ENCODE peak calls at places on chromosomes 4 and X, in four cellular contexts. A is stimulated activated CD8-positive, alpha-beta memory T cell treated with anti-CD3 and anti-CD28 coated beads, Interleukin-15, amount 100 ng/mL, for 24 hours; S is GM19239; K is colonic mucosa. U is an unnamed sample.

GRCh38 chr4:75675004-75675531 is 1.9 kb upstream of the G3BP2 start:
- DNase-seq in A (no peak), S (no peak), K (peak), U (no peak)

GRCh38 chr4:93983133-93983532 is 154.6 kb downstream of the ATOH1 start:
- DNase-seq in A (no peak), S (peak), K (no peak), U (no peak)

GRCh38 chr4:54063224-54063623 is 1.2 kb downstream of the CHIC2 start:
- DNase-seq in A (no peak), S (no peak), K (no peak), U (no peak)

GRCh38 chrX:53357799-53358530 is 64.5 kb downstream of the SMC1A start:
- DNase-seq in A (no peak), S (no peak), K (no peak), U (no peak)

GRCh38 chr4:75048208-75048879 is 115.4 kb downstream of the PARM1 start:
- DNase-seq in A (no peak), S (no peak), K (no peak), U (no peak)

GRCh38 chrX:9379697-9380551 is 84.9 kb upstream of the TBL1X start:
- DNase-seq in A (no peak), S (no peak), K (peak), U (no peak)

GRCh38 chr4:179750374-179750773 is 2308.1 kb upstream of the AGA start:
- DNase-seq in A (no peak), S (no peak), K (no peak), U (no peak)

GRCh38 chr4:107629318-107629717 is 90.7 kb downstream of the PAPSS1 start:
- DNase-seq in A (no peak), S (no peak), K (no peak), U (no peak)

GRCh38 chr4:157992038-157992706 is 180.7 kb downstream of the GASK1B start:
- DNase-seq in A (no peak), S (no peak), K (peak), U (no peak)

GRCh38 chrX:74613350-74614192 is 853 bp downstream of the RLIM start:
- DNase-seq in A (no peak), S (no peak), K (peak), U (no peak)

GRCh38 chrX:10017866-10018265 is 50.7 kb downstream of the CLDN34 start:
- DNase-seq in A (no peak), S (no peak), K (peak), U (no peak)

GRCh38 chr4:6539009-6539764 is 35.8 kb upstream of the MAN2B2 start:
- DNase-seq in A (no peak), S (no peak), K (no peak), U (no peak)

GRCh38 chr4:102554482-102554881 is 53.3 kb downstream of the NFKB1 start:
- DNase-seq in A (no peak), S (no peak), K (no peak), U (no peak)

GRCh38 chr4:69888336-69888735 is 28.4 kb upstream of the SULT1E1 start:
- DNase-seq in A (no peak), S (no peak), K (no peak), U (no peak)

GRCh38 chr4:148443550-148444295 is 1.5 kb upstream of the NR3C2 start:
- DNase-seq in A (peak), S (no peak), K (peak), U (peak)

GRCh38 chr4:52889778-52890400 is 27.8 kb downstream of the RASL11B start:
- DNase-seq in A (no peak), S (no peak), K (no peak), U (no peak)

GRCh38 chrX:17405225-17405969 is 30.4 kb downstream of the NHS start:
- DNase-seq in A (no peak), S (no peak), K (no peak), U (no peak)

GRCh38 chr4:177190995-177191568 is 118.6 kb upstream of the NEIL3 start:
- DNase-seq in A (no peak), S (no peak), K (no peak), U (no peak)

GRCh38 chrX:15500497-15500966 is at the start of gene BMX:
- DNase-seq in A (no peak), S (no peak), K (no peak), U (no peak)

GRCh38 chr4:39574946-39575345 is 47.7 kb upstream of the UGDH start:
- DNase-seq in A (no peak), S (no peak), K (no peak), U (no peak)

GRCh38 chr4:182905038-182905437 is 12.1 kb downstream of the DCTD start:
- DNase-seq in A (no peak), S (no peak), K (no peak), U (no peak)

GRCh38 chrX:10893976-10894375 is 217.2 kb upstream of the HCCS start:
- DNase-seq in A (no peak), S (no peak), K (no peak), U (no peak)

GRCh38 chr4:85774000-85774399 is 299.1 kb downstream of the ARHGAP24 start:
- DNase-seq in A (no peak), S (no peak), K (no peak), U (no peak)

GRCh38 chr4:118918388-118918787 is 29.7 kb downstream of the SYNPO2 start:
- DNase-seq in A (no peak), S (no peak), K (no peak), U (no peak)

GRCh38 chr4:10205223-10205622 is 88.6 kb upstream of the WDR1 start:
- DNase-seq in A (no peak), S (no peak), K (no peak), U (no peak)

GRCh38 chr4:153233761-153234371 is 29.6 kb downstream of the TRIM2 start:
- DNase-seq in A (no peak), S (no peak), K (peak), U (no peak)

GRCh38 chr4:123517971-123518370 is 121.4 kb downstream of the SPRY1 start:
- DNase-seq in A (no peak), S (no peak), K (no peak), U (no peak)

GRCh38 chr4:8090312-8090711 is 68.3 kb downstream of the ABLIM2 start:
- DNase-seq in A (no peak), S (no peak), K (peak), U (no peak)

GRCh38 chr4:34731045-34731444 is 1513.3 kb downstream of the ARAP2 start:
- DNase-seq in A (no peak), S (no peak), K (no peak), U (no peak)

GRCh38 chr4:184440593-184441358 is 33.6 kb downstream of the IRF2 start:
- DNase-seq in A (no peak), S (no peak), K (no peak), U (no peak)

GRCh38 chr4:135434936-135435335 is 1233.3 kb upstream of the PABPC4L start:
- DNase-seq in A (no peak), S (no peak), K (no peak), U (no peak)

GRCh38 chr4:186878203-186878800 is 154.6 kb upstream of the FAT1 start:
- DNase-seq in A (no peak), S (no peak), K (no peak), U (no peak)

GRCh38 chr4:26144526-26145167 is 176.2 kb upstream of the RBPJ start:
- DNase-seq in A (no peak), S (no peak), K (no peak), U (no peak)

GRCh38 chrX:112851806-112852205 is 11.2 kb upstream of the AMOT start:
- DNase-seq in A (no peak), S (peak), K (no peak), U (no peak)

GRCh38 chrX:155094468-155095061 is 23.3 kb downstream of the BRCC3 start:
- DNase-seq in A (no peak), S (no peak), K (no peak), U (no peak)

GRCh38 chr4:54568184-54568583 is 89.6 kb upstream of the KIT start:
- DNase-seq in A (no peak), S (no peak), K (no peak), U (no peak)